ENCODE peak calls at places on chromosomes 4 and X, in ten cellular contexts. O is sciatic nerve; J is activated CD8-positive, alpha-beta memory T cell treated with anti-CD3 and anti-CD28 coated beads, Interleukin-2, amount 50 U/mL, for 48 hours; Y is ELR; K is omental fat pad; M is cardiac fibroblast; S is activated CD4-positive, alpha-beta T cell treated with anti-CD3 and anti-CD28 coated beads for 36 hours; T is GM12891; P is T-helper 9 cell; D is bronchial epithelial cell. R is an unnamed sample.

GRCh38 chr4:85842540-85842939 is 367.6 kb downstream of the ARHGAP24 start:
- DNase-seq in O (no peak), J (no peak), Y (no peak), K (no peak), M (peak), S (peak), T (no peak), P (no peak), D (no peak), R (peak)

GRCh38 chr4:15234585-15235126 is 193.2 kb upstream of the C1QTNF7 start:
- DNase-seq in O (no peak), J (no peak), Y (peak), K (no peak), M (peak), S (no peak), T (no peak), P (no peak), D (peak), R (no peak)

GRCh38 chrX:125205918-125206665 is 113.6 kb upstream of the TEX13C start:
- DNase-seq in O (no peak), J (no peak), Y (no peak), K (no peak), M (no peak), S (peak), T (no peak), P (no peak), D (peak), R (no peak)

GRCh38 chrX:31337332-31337731 is 265.5 kb upstream of the FTHL17 start:
- DNase-seq in O (no peak), J (no peak), Y (no peak), K (no peak), M (no peak), S (no peak), T (no peak), P (no peak), D (no peak), R (no peak)

GRCh38 chr4:184166736-184167135 is 50.9 kb downstream of the ENPP6 start:
- DNase-seq in O (no peak), J (no peak), Y (no peak), K (no peak), M (no peak), S (no peak), T (no peak), P (no peak), D (no peak), R (no peak)

GRCh38 chrX:153934473-153935325 is at the start of gene NAA10:
- DNase-seq in O (peak), J (peak), Y (peak), K (no peak), M (peak), S (peak), T (peak), P (peak), D (peak), R (peak)

GRCh38 chr4:17336524-17336941 is 175.4 kb downstream of the QDPR start:
- DNase-seq in O (no peak), J (peak), Y (peak), K (no peak), M (no peak), S (peak), T (no peak), P (peak), D (peak), R (no peak)

GRCh38 chr4:17480530-17480929 is 31.4 kb downstream of the QDPR start:
- DNase-seq in O (no peak), J (peak), Y (no peak), K (no peak), M (no peak), S (no peak), T (no peak), P (no peak), D (no peak), R (no peak)

GRCh38 chr4:189255636-189256035 is 685.0 kb upstream of the FRG1 start:
- DNase-seq in O (no peak), J (no peak), Y (no peak), K (no peak), M (no peak), S (no peak), T (no peak), P (no peak), D (no peak), R (no peak)

GRCh38 chr4:121788896-121789295 is 12.2 kb upstream of the EXOSC9 start:
- DNase-seq in O (no peak), J (no peak), Y (no peak), K (no peak), M (no peak), S (no peak), T (no peak), P (no peak), D (no peak), R (no peak)

GRCh38 chr4:129822708-129823504 is 727.0 kb downstream of the C4orf33 start:
- DNase-seq in O (peak), J (no peak), Y (peak), K (no peak), M (peak), S (no peak), T (no peak), P (no peak), D (peak), R (no peak)

GRCh38 chr4:85956296-85956955 is 403.4 kb downstream of the MAPK10 start:
- DNase-seq in O (no peak), J (no peak), Y (no peak), K (no peak), M (no peak), S (no peak), T (no peak), P (no peak), D (no peak), R (no peak)

GRCh38 chr4:147825451-147826287 is 93.8 kb downstream of the ARHGAP10 start:
- DNase-seq in O (no peak), J (no peak), Y (peak), K (no peak), M (peak), S (no peak), T (no peak), P (no peak), D (peak), R (no peak)

GRCh38 chr4:123444298-123444731 is 47.7 kb downstream of the SPRY1 start:
- DNase-seq in O (no peak), J (peak), Y (no peak), K (no peak), M (peak), S (peak), T (no peak), P (no peak), D (no peak), R (no peak)

GRCh38 chrX:1401611-1402430 is 9.9 kb upstream of the SLC25A6 start:
- DNase-seq in O (peak), J (no peak), Y (no peak), K (no peak), M (no peak), S (no peak), T (no peak), P (no peak), D (no peak), R (no peak)

GRCh38 chr4:172786039-172786792 is 382.4 kb upstream of the GALNT7 start:
- DNase-seq in O (no peak), J (no peak), Y (peak), K (no peak), M (peak), S (no peak), T (no peak), P (no peak), D (peak), R (no peak)

GRCh38 chr4:83196936-83197335 is 82.4 kb upstream of the PLAC8 start:
- DNase-seq in O (no peak), J (no peak), Y (no peak), K (no peak), M (no peak), S (no peak), T (no peak), P (no peak), D (no peak), R (no peak)

GRCh38 chr4:3718462-3718861 is 47.7 kb upstream of the ADRA2C start:
- DNase-seq in O (no peak), J (no peak), Y (no peak), K (no peak), M (no peak), S (no peak), T (no peak), P (no peak), D (no peak), R (no peak)

GRCh38 chr4:119648398-119648797 is 19.8 kb upstream of the PDE5A start:
- DNase-seq in O (no peak), J (no peak), Y (no peak), K (no peak), M (no peak), S (no peak), T (no peak), P (no peak), D (no peak), R (no peak)

GRCh38 chrX:151680805-151681204 is 14.5 kb upstream of the PRRG3 start:
- DNase-seq in O (no peak), J (peak), Y (peak), K (no peak), M (peak), S (peak), T (peak), P (peak), D (peak), R (no peak)

GRCh38 chrX:55167124-55167523 is 53.0 kb upstream of the PAGE5 start:
- DNase-seq in O (no peak), J (no peak), Y (peak), K (no peak), M (peak), S (no peak), T (no peak), P (no peak), D (peak), R (no peak)

GRCh38 chrX:150366951-150367545 is 3.9 kb downstream of the MAMLD1 start:
- DNase-seq in O (no peak), J (no peak), Y (peak), K (no peak), M (peak), S (peak), T (no peak), P (no peak), D (no peak), R (no peak)

GRCh38 chr4:107255596-107255995 is 219.5 kb upstream of the DKK2 start:
- DNase-seq in O (no peak), J (no peak), Y (peak), K (no peak), M (no peak), S (no peak), T (no peak), P (no peak), D (peak), R (no peak)

GRCh38 chr4:110458494-110459266 is 17.3 kb upstream of the ENPEP start:
- DNase-seq in O (no peak), J (no peak), Y (no peak), K (no peak), M (no peak), S (no peak), T (no peak), P (no peak), D (no peak), R (no peak)

GRCh38 chr4:2832981-2833670 is 10.5 kb upstream of the ADD1 start:
- DNase-seq in O (no peak), J (peak), Y (no peak), K (no peak), M (no peak), S (no peak), T (peak), P (no peak), D (no peak), R (no peak)

R was measured in SHP77 treated with DMSO at 0.1 percent for 48 hours.